ENCODE peak calls at places on chromosomes 6 and 20, in five cellular contexts. L, V, D, T and U are unnamed samples.
A peak's percentile ranks its signal among the peaks of the same experiment; 100 is the strongest.

GRCh38 chr6:52566853-52567279 is 10.0 kb downstream of the TRAM2 start:
- DNase-seq in L (peak; percentile 99), D (no peak), V (peak; percentile 99), T (peak; percentile 78), U (peak; percentile 98)

GRCh38 chr6:70377372-70377771 is 35.9 kb upstream of the FAM135A start:
- DNase-seq in T (no peak), V (no peak), D (no peak), L (no peak), U (peak; percentile 67)

GRCh38 chr20:24785141-24785924 is 163.7 kb upstream of the CST7 start:
- DNase-seq in T (no peak), L (peak; percentile 35), D (no peak), V (peak; percentile 3), U (peak; percentile 53)

GRCh38 chr6:120026791-120027190 is 677.2 kb upstream of the MAN1A1 start:
- DNase-seq in D (no peak), T (no peak), V (no peak), L (no peak), U (no peak)

GRCh38 chr20:9515761-9516657 is 1.6 kb downstream of the LAMP5 start:
- DNase-seq in L (no peak), V (no peak), T (peak; percentile 59), D (peak; percentile 60), U (no peak)

GRCh38 chr6:84652356-84653026 is 111.9 kb downstream of the TBX18 start:
- DNase-seq in L (peak; percentile 92), T (no peak), V (peak; percentile 72), D (no peak), U (peak; percentile 9)

GRCh38 chr20:57809661-57810172 is 99.9 kb upstream of the PMEPA1 start:
- DNase-seq in T (peak; percentile 23), D (no peak), L (no peak), V (no peak), U (peak; percentile 99)

GRCh38 chr6:131728296-131728939 is 17.6 kb upstream of the CTAGE9 start:
- DNase-seq in V (peak; percentile 5), L (peak; percentile 14), T (no peak), D (no peak), U (no peak)

GRCh38 chr6:89032599-89032998 is 48.0 kb upstream of the PNRC1 start:
- DNase-seq in L (no peak), D (no peak), V (peak; percentile 22), T (no peak), U (no peak)

GRCh38 chr6:74967821-74968220 is 238.0 kb downstream of the COL12A1 start:
- DNase-seq in V (no peak), L (no peak), T (no peak), D (no peak), U (no peak)

GRCh38 chr6:133396630-133397335 is 155.6 kb downstream of the EYA4 start:
- DNase-seq in V (no peak), T (no peak), L (peak; percentile 40), D (no peak), U (no peak)

DNA sequence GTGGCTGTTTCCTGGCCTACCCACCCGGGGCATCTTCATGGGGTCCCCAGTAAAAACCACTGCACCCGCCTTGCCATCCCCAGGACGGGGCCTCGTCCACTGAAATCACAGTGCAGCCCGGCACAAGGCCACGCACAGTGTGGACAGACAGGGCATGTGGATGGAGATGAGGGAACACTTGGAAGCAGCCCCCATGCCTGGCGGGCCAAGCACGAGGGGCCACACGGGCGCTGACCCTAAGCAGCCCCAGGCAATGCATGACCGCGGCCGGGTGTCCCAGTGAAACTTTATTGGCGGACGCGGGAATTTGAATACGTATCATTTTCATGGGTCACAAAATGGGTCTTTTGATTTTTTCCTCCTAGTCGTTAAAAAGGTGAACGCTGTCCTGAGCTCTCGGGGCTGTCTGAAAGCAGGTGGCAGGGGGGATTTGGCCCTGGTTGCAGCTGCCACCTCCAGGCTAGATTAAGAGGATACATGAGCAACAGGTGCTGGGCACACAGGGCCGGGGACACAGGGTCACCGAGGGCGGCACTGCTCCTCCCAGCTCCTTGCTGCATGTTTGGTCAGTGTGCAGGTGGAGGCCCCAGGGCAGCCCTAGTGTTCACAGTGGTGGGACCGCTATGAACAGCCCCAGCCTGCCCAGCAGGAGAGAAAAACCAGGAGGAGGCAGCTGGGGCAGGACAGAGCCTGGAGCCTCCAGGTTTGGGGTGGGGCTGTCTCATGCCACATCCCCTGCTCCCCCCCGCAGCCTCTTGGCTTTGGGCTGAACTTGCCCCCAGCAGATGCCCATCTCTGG is 74.9 kb upstream of the SLCO4A1 start:
- DNase-seq in D (no peak), L (no peak), V (no peak), T (no peak), U (no peak)
- H2AK5ac ChIP-seq in D (no peak overlapping the region), L (no peak overlapping the region), V (no peak overlapping the region), T (no peak overlapping the region), U (no peak overlapping the region)

GRCh38 chr20:50398471-50399002 is 111.6 kb upstream of the PTPN1 start:
- DNase-seq in L (no peak), T (no peak), V (no peak), D (no peak), U (no peak)
- H2AK5ac ChIP-seq in L (peak overlapping the region; percentile 26), T (no peak overlapping the region), V (no peak overlapping the region), D (no peak overlapping the region), U (no peak overlapping the region)

GRCh38 chr20:46192376-46192944 is 74.3 kb downstream of the CD40 start:
- DNase-seq in L (no peak), V (no peak), D (no peak), T (no peak), U (no peak)
- H2AK5ac ChIP-seq in L (no peak overlapping the region), V (no peak overlapping the region), D (no peak overlapping the region), T (no peak overlapping the region), U (no peak overlapping the region)

GRCh38 chr20:62961799-62962198 is 9.3 kb downstream of the SLC17A9 start:
- DNase-seq in V (no peak), L (no peak), T (no peak), D (no peak), U (no peak)

GRCh38 chr20:62963614-62964397 is 11.3 kb downstream of the SLC17A9 start:
- DNase-seq in V (no peak), T (no peak), L (no peak), D (no peak), U (no peak)

GRCh38 chr20:62962891-62963613 is 10.5 kb downstream of the SLC17A9 start:
- DNase-seq in V (no peak), T (no peak), L (no peak), D (no peak), U (no peak)

GRCh38 chr20:62961310-62961783 is 8.8 kb downstream of the SLC17A9 start:
- DNase-seq in T (no peak), D (peak; percentile 75), V (no peak), L (no peak), U (no peak)

GRCh38 chr20:62962221-62962879 is 9.8 kb downstream of the SLC17A9 start:
- DNase-seq in V (no peak), D (no peak), T (no peak), L (no peak), U (no peak)
- H2AK5ac ChIP-seq in V (no peak overlapping the region), D (no peak overlapping the region), T (no peak overlapping the region), L (no peak overlapping the region), U (no peak overlapping the region)

GRCh38 chr6:145723646-145724045 is 11.7 kb downstream of the EPM2A start:
- DNase-seq in T (no peak), V (no peak), L (peak; percentile 35), D (no peak), U (peak; percentile 60)
- H2AK5ac ChIP-seq in T (no peak overlapping the region), V (no peak overlapping the region), L (no peak overlapping the region), D (no peak overlapping the region), U (no peak overlapping the region)

GRCh38 chr6:170439366-170440351 is 113.4 kb downstream of the PSMB1 start:
- DNase-seq in D (peak; percentile 19), T (no peak), V (peak; percentile 44), L (peak; percentile 31), U (no peak)

GRCh38 chr6:170441316-170441715 is 111.8 kb downstream of the PSMB1 start:
- DNase-seq in V (peak; percentile 43), D (no peak), L (peak; percentile 55), T (no peak), U (no peak)

GRCh38 chr6:170438861-170439260 is 114.2 kb downstream of the PSMB1 start:
- DNase-seq in L (no peak), V (no peak), D (no peak), T (no peak), U (no peak)

GRCh38 chr6:170438402-170438753 is 114.7 kb downstream of the PSMB1 start:
- DNase-seq in T (peak; percentile 98), V (peak; percentile 99), D (peak; percentile 82), L (peak; percentile 99), U (peak; percentile 91)

GRCh38 chr6:170440437-170440836 is 112.7 kb downstream of the PSMB1 start:
- DNase-seq in T (no peak), L (no peak), V (no peak), D (peak; percentile 33), U (no peak)
- H2AK5ac ChIP-seq in T (no peak overlapping the region), L (no peak overlapping the region), V (no peak overlapping the region), D (no peak overlapping the region), U (no peak overlapping the region)